ENCODE peak calls at places on chromosome 12, in ten cellular contexts. One of them, this sample, is unnamed.
A peak's percentile ranks its signal among the peaks of the same experiment; 100 is the strongest.

GRCh38 chr12:75658826-75659823 is 147.7 kb upstream of the KRR1 start:
- DNase-seq in tibial artery: no peak
- DNase-seq in AG04450: no peak
- DNase-seq in mammary epithelial cell: peak; percentile 86
- DNase-seq in right atrium auricular region: no peak
- DNase-seq in spleen: no peak
- DNase-seq in B cell: no peak
- DNase-seq in GM10248: no peak
- DNase-seq in kidney: no peak
- DNase-seq in natural killer cell: no peak
- DNase-seq in this sample: no peak

GRCh38 chr12:131223791-131224567 is 270.3 kb downstream of the ADGRD1 start:
- DNase-seq in AG04450: no peak
- DNase-seq in B cell: no peak
- DNase-seq in natural killer cell: no peak
- DNase-seq in spleen: peak; percentile 66
- DNase-seq in tibial artery: no peak
- DNase-seq in mammary epithelial cell: no peak
- DNase-seq in GM10248: no peak
- DNase-seq in right atrium auricular region: no peak
- DNase-seq in kidney: peak; percentile 74
- DNase-seq in this sample: peak; percentile 58

GRCh38 chr12:131983026-131983425 is 33.3 kb downstream of the EP400 start:
- DNase-seq in B cell: no peak
- DNase-seq in natural killer cell: no peak
- DNase-seq in tibial artery: no peak
- DNase-seq in mammary epithelial cell: no peak
- DNase-seq in AG04450: no peak
- DNase-seq in GM10248: no peak
- DNase-seq in right atrium auricular region: peak; percentile 43
- DNase-seq in spleen: no peak
- DNase-seq in kidney: no peak
- DNase-seq in this sample: no peak

GRCh38 chr12:48996794-48997718 is 2.1 kb downstream of the DDN start:
- DNase-seq in GM10248: peak; percentile 81
- DNase-seq in mammary epithelial cell: no peak
- DNase-seq in AG04450: no peak
- DNase-seq in kidney: peak; percentile 91
- DNase-seq in B cell: peak; percentile 76
- DNase-seq in right atrium auricular region: peak; percentile 84
- DNase-seq in tibial artery: peak; percentile 84
- DNase-seq in spleen: peak; percentile 93
- DNase-seq in natural killer cell: peak; percentile 60
- DNase-seq in this sample: peak; percentile 87

GRCh38 chr12:124853781-124854636 is 9.7 kb downstream of the SCARB1 start:
- DNase-seq in tibial artery: no peak
- DNase-seq in AG04450: no peak
- DNase-seq in natural killer cell: no peak
- DNase-seq in B cell: no peak
- DNase-seq in mammary epithelial cell: no peak
- DNase-seq in kidney: no peak
- DNase-seq in GM10248: no peak
- DNase-seq in spleen: no peak
- DNase-seq in right atrium auricular region: no peak
- DNase-seq in this sample: no peak

GRCh38 chr12:129629901-129630300 is 273.9 kb downstream of the TMEM132D start:
- DNase-seq in kidney: no peak
- DNase-seq in tibial artery: no peak
- DNase-seq in AG04450: no peak
- DNase-seq in B cell: no peak
- DNase-seq in GM10248: no peak
- DNase-seq in spleen: no peak
- DNase-seq in mammary epithelial cell: no peak
- DNase-seq in natural killer cell: no peak
- DNase-seq in right atrium auricular region: no peak
- DNase-seq in this sample: no peak

GRCh38 chr12:55899035-55899434 is 28.7 kb downstream of the PYM1 start:
- DNase-seq in kidney: no peak
- DNase-seq in right atrium auricular region: no peak
- DNase-seq in GM10248: no peak
- DNase-seq in natural killer cell: no peak
- DNase-seq in AG04450: no peak
- DNase-seq in mammary epithelial cell: no peak
- DNase-seq in tibial artery: no peak
- DNase-seq in spleen: no peak
- DNase-seq in B cell: no peak
- DNase-seq in this sample: no peak

GRCh38 chr12:22803725-22804124 is 178.8 kb downstream of the ETNK1 start:
- DNase-seq in AG04450: no peak
- DNase-seq in B cell: no peak
- DNase-seq in natural killer cell: no peak
- DNase-seq in spleen: no peak
- DNase-seq in right atrium auricular region: no peak
- DNase-seq in mammary epithelial cell: no peak
- DNase-seq in GM10248: no peak
- DNase-seq in tibial artery: no peak
- DNase-seq in kidney: no peak
- DNase-seq in this sample: no peak

GRCh38 chr12:45831590-45831989 is 102.1 kb downstream of the ARID2 start:
- DNase-seq in GM10248: no peak
- DNase-seq in spleen: no peak
- DNase-seq in AG04450: no peak
- DNase-seq in right atrium auricular region: no peak
- DNase-seq in mammary epithelial cell: no peak
- DNase-seq in tibial artery: no peak
- DNase-seq in natural killer cell: no peak
- DNase-seq in kidney: no peak
- DNase-seq in B cell: no peak
- DNase-seq in this sample: no peak

GRCh38 chr12:45828402-45828801 is 98.9 kb downstream of the ARID2 start:
- DNase-seq in spleen: no peak
- DNase-seq in tibial artery: no peak
- DNase-seq in kidney: no peak
- DNase-seq in GM10248: no peak
- DNase-seq in mammary epithelial cell: no peak
- DNase-seq in B cell: no peak
- DNase-seq in AG04450: no peak
- DNase-seq in natural killer cell: no peak
- DNase-seq in right atrium auricular region: no peak
- DNase-seq in this sample: no peak

GRCh38 chr12:45834809-45835208 is 105.3 kb downstream of the ARID2 start:
- DNase-seq in GM10248: no peak
- DNase-seq in spleen: no peak
- DNase-seq in AG04450: no peak
- DNase-seq in kidney: no peak
- DNase-seq in natural killer cell: no peak
- DNase-seq in mammary epithelial cell: no peak
- DNase-seq in B cell: no peak
- DNase-seq in tibial artery: no peak
- DNase-seq in right atrium auricular region: no peak
- DNase-seq in this sample: no peak

GRCh38 chr12:45827974-45828373 is 98.5 kb downstream of the ARID2 start:
- DNase-seq in AG04450: no peak
- DNase-seq in right atrium auricular region: no peak
- DNase-seq in B cell: no peak
- DNase-seq in kidney: no peak
- DNase-seq in natural killer cell: no peak
- DNase-seq in spleen: no peak
- DNase-seq in GM10248: no peak
- DNase-seq in tibial artery: no peak
- DNase-seq in mammary epithelial cell: no peak
- DNase-seq in this sample: no peak

GRCh38 chr12:45833401-45833800 is 103.9 kb downstream of the ARID2 start:
- DNase-seq in tibial artery: no peak
- DNase-seq in GM10248: no peak
- DNase-seq in B cell: no peak
- DNase-seq in mammary epithelial cell: no peak
- DNase-seq in spleen: no peak
- DNase-seq in right atrium auricular region: no peak
- DNase-seq in kidney: no peak
- DNase-seq in natural killer cell: no peak
- DNase-seq in AG04450: no peak
- DNase-seq in this sample: no peak
- TF ChIP-seq CTCF in tibial artery: no peak
- TF ChIP-seq CTCF in GM10248: no peak
- TF ChIP-seq CTCF in B cell: no peak
- TF ChIP-seq CTCF in mammary epithelial cell: no peak
- TF ChIP-seq CTCF in spleen: no peak
- TF ChIP-seq CTCF in right atrium auricular region: no peak
- TF ChIP-seq CTCF in kidney: no peak
- TF ChIP-seq CTCF in natural killer cell: no peak
- TF ChIP-seq CTCF in AG04450: no peak
- TF ChIP-seq CTCF in this sample: no peak

GRCh38 chr12:111123390-111123789 is 203.0 kb upstream of the MYL2 start:
- DNase-seq in right atrium auricular region: no peak
- DNase-seq in mammary epithelial cell: no peak
- DNase-seq in GM10248: no peak
- DNase-seq in AG04450: no peak
- DNase-seq in tibial artery: no peak
- DNase-seq in spleen: no peak
- DNase-seq in kidney: no peak
- DNase-seq in B cell: no peak
- DNase-seq in natural killer cell: no peak
- DNase-seq in this sample: no peak

GRCh38 chr12:111122458-111122878 is 202.1 kb upstream of the MYL2 start:
- DNase-seq in AG04450: no peak
- DNase-seq in B cell: no peak
- DNase-seq in right atrium auricular region: no peak
- DNase-seq in tibial artery: no peak
- DNase-seq in natural killer cell: no peak
- DNase-seq in spleen: no peak
- DNase-seq in mammary epithelial cell: no peak
- DNase-seq in kidney: no peak
- DNase-seq in GM10248: no peak
- DNase-seq in this sample: no peak

GRCh38 chr12:111124183-111124582 is 203.8 kb upstream of the MYL2 start:
- DNase-seq in mammary epithelial cell: no peak
- DNase-seq in AG04450: no peak
- DNase-seq in right atrium auricular region: no peak
- DNase-seq in kidney: no peak
- DNase-seq in GM10248: no peak
- DNase-seq in tibial artery: no peak
- DNase-seq in spleen: no peak
- DNase-seq in natural killer cell: no peak
- DNase-seq in B cell: no peak
- DNase-seq in this sample: no peak

GRCh38 chr12:111126331-111126730 is 206.0 kb upstream of the MYL2 start:
- DNase-seq in spleen: no peak
- DNase-seq in B cell: no peak
- DNase-seq in right atrium auricular region: no peak
- DNase-seq in natural killer cell: no peak
- DNase-seq in mammary epithelial cell: no peak
- DNase-seq in GM10248: no peak
- DNase-seq in AG04450: no peak
- DNase-seq in kidney: no peak
- DNase-seq in tibial artery: peak; percentile 40
- DNase-seq in this sample: no peak

DNA sequence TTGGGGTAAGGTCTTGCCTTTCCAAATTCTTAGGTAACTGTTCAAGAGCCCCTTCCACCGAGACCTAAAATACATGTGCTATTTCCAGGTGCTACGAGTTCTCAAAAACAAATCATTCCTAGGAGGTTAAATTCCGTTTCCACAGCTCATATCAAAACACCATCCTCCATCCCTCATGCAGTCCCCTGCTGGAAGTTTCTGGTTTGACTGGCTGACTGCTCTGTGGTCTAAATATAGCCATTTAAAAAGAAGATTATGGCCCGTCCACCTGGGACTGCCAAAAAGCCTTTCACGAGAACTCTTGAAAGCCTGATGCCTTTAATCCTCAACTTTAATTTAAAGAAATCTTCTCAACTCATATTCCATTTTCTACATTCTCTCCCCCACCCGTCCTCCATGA is 201.5 kb upstream of the MYL2 start:
- DNase-seq in B cell: no peak
- DNase-seq in tibial artery: no peak
- DNase-seq in GM10248: no peak
- DNase-seq in natural killer cell: no peak
- DNase-seq in right atrium auricular region: no peak
- DNase-seq in kidney: no peak
- DNase-seq in mammary epithelial cell: no peak
- DNase-seq in spleen: no peak
- DNase-seq in AG04450: no peak
- DNase-seq in this sample: no peak
- TF ChIP-seq CTCF in B cell: no peak
- TF ChIP-seq CTCF in tibial artery: no peak
- TF ChIP-seq CTCF in GM10248: no peak
- TF ChIP-seq CTCF in natural killer cell: no peak
- TF ChIP-seq CTCF in right atrium auricular region: no peak
- TF ChIP-seq CTCF in kidney: no peak
- TF ChIP-seq CTCF in mammary epithelial cell: no peak
- TF ChIP-seq CTCF in spleen: no peak
- TF ChIP-seq CTCF in AG04450: no peak
- TF ChIP-seq CTCF in this sample: peak; percentile 22

DNA sequence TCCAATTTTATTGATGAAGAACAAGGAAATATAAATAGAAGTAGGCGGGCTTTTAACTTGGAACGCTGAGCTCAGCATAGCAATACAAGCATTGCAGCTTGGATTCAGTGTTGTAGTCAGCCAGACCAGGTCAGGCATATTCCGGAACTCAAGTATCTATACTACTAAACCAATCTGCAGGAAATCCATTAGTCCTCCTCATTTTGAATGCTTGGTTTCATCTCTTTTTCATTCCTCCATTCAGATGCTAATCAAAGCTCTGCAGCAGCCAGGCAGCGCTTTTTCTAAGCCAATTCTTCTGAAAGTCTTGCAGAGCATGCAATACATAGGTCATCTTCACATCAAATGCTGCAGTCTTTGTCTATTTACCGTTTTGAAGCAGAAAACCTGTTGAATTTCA is 49.0 kb downstream of the KIF21A start:
- DNase-seq in AG04450: no peak
- DNase-seq in B cell: no peak
- DNase-seq in GM10248: no peak
- DNase-seq in tibial artery: no peak
- DNase-seq in spleen: no peak
- DNase-seq in mammary epithelial cell: no peak
- DNase-seq in natural killer cell: no peak
- DNase-seq in kidney: no peak
- DNase-seq in right atrium auricular region: no peak
- DNase-seq in this sample: no peak
- TF ChIP-seq CTCF in AG04450: no peak
- TF ChIP-seq CTCF in B cell: no peak
- TF ChIP-seq CTCF in GM10248: no peak
- TF ChIP-seq CTCF in tibial artery: no peak
- TF ChIP-seq CTCF in spleen: no peak
- TF ChIP-seq CTCF in mammary epithelial cell: no peak
- TF ChIP-seq CTCF in natural killer cell: no peak
- TF ChIP-seq CTCF in kidney: no peak
- TF ChIP-seq CTCF in right atrium auricular region: no peak
- TF ChIP-seq CTCF in this sample: no peak

DNA sequence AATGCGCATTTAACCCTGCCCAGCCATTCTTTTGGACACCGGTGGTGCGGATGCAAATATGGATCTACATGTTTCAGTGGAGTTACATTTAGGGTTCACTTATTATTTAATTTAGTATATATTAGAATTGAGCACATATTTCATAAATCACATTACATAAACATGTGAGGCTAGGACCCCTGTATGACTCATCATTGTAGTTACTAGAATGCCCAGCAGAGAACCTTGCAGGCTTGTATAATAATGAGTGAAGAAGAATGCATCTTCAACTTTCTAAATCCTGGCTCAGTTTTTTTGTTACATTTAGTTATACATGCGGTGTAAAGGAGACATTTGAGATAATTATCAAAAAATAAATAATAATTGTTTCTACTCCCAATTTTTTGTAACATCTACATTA is 369.0 kb downstream of the ATP23 start:
- DNase-seq in mammary epithelial cell: peak; percentile 39
- DNase-seq in GM10248: no peak
- DNase-seq in tibial artery: no peak
- DNase-seq in natural killer cell: no peak
- DNase-seq in kidney: no peak
- DNase-seq in AG04450: peak; percentile 23
- DNase-seq in right atrium auricular region: no peak
- DNase-seq in B cell: no peak
- DNase-seq in spleen: no peak
- DNase-seq in this sample: no peak
- TF ChIP-seq CTCF in mammary epithelial cell: no peak
- TF ChIP-seq CTCF in GM10248: no peak
- TF ChIP-seq CTCF in tibial artery: no peak
- TF ChIP-seq CTCF in natural killer cell: no peak
- TF ChIP-seq CTCF in kidney: no peak
- TF ChIP-seq CTCF in AG04450: peak; percentile 28
- TF ChIP-seq CTCF in right atrium auricular region: no peak
- TF ChIP-seq CTCF in B cell: no peak
- TF ChIP-seq CTCF in spleen: no peak
- TF ChIP-seq CTCF in this sample: no peak